ENCODE peak calls at places on chromosome 14, in nine cellular contexts. O is stomach; Y is neuronal stem cell; K is CD8-positive, alpha-beta T cell; X is lower lobe of right lung; P is psoas muscle; M is upper lobe of right lung; I is GM23248; E is ovary. D is an unnamed sample.

GRCh38 chr14:68292467-68293334 is 473.1 kb downstream of the RAD51B start:
- DNase-seq in O (no peak), Y (no peak), K (no peak), X (no peak), P (no peak), M (no peak), I (peak; percentile 54), E (peak; percentile 57), D (no peak)

GRCh38 chr14:41606249-41607118 is at the start of gene LRFN5:
- DNase-seq in O (no peak), Y (peak; percentile 54), K (no peak), X (no peak), P (peak; percentile 54), M (peak; percentile 59), I (peak; percentile 79), E (peak; percentile 34), D (peak; percentile 33)

GRCh38 chr14:67641480-67641879 is 21.8 kb downstream of the ARG2 start:
- DNase-seq in O (no peak), Y (no peak), K (no peak), X (no peak), P (no peak), M (no peak), I (no peak), E (no peak), D (no peak)

GRCh38 chr14:37580146-37580545 is 14.9 kb downstream of the FOXA1 start:
- DNase-seq in O (no peak), Y (no peak), K (no peak), X (no peak), P (no peak), M (no peak), I (no peak), E (no peak), D (no peak)

GRCh38 chr14:52703225-52703624 is 3.8 kb upstream of the PSMC6 start:
- DNase-seq in O (peak; percentile 70), Y (no peak), K (no peak), X (no peak), P (no peak), M (no peak), I (peak; percentile 99), E (no peak), D (peak; percentile 89)

GRCh38 chr14:104105822-104106470 is 20.4 kb downstream of the ASPG start:
- DNase-seq in O (peak; percentile 72), Y (no peak), K (no peak), X (no peak), P (peak; percentile 33), M (peak; percentile 61), I (no peak), E (peak; percentile 18), D (no peak)

GRCh38 chr14:104883681-104884361 is 18.8 kb downstream of the CEP170B start:
- DNase-seq in O (no peak), Y (no peak), K (no peak), X (peak; percentile 41), P (peak; percentile 44), M (no peak), I (no peak), E (peak; percentile 20), D (no peak)

GRCh38 chr14:97306785-97307246 is 509.6 kb downstream of the VRK1 start:
- DNase-seq in O (no peak), Y (no peak), K (no peak), X (no peak), P (no peak), M (no peak), I (no peak), E (no peak), D (no peak)

GRCh38 chr14:57008534-57008933 is 198.3 kb upstream of the OTX2 start:
- DNase-seq in O (no peak), Y (no peak), K (no peak), X (no peak), P (no peak), M (no peak), I (no peak), E (no peak), D (no peak)

GRCh38 chr14:35215110-35215872 is 76.9 kb upstream of the PSMA6 start:
- DNase-seq in O (no peak), Y (peak; percentile 30), K (no peak), X (no peak), P (no peak), M (no peak), I (peak; percentile 67), E (no peak), D (no peak)
- H3K4me3 ChIP-seq in O (no peak overlapping the region), Y (no peak overlapping the region), K (no peak overlapping the region), X (no peak overlapping the region), P (no peak overlapping the region), M (no peak overlapping the region), I (no peak overlapping the region), E (no peak overlapping the region), D (no peak overlapping the region)

GRCh38 chr14:105902131-105902898 is 375.9 kb downstream of the TMEM121 start:
- DNase-seq in O (no peak), Y (no peak), K (no peak), X (no peak), P (no peak), M (no peak), I (no peak), E (no peak), D (no peak)
- H3K9me3 ChIP-seq in O (no peaks in the 10 kb centered on the region), Y (peaks cover 45% of the 10 kb centered on the region), K (no peaks in the 10 kb centered on the region), X (no peaks in the 10 kb centered on the region), P (no peaks in the 10 kb centered on the region), M (no peaks in the 10 kb centered on the region), I (no peaks in the 10 kb centered on the region), E (no peaks in the 10 kb centered on the region), D (no peaks in the 10 kb centered on the region)

GRCh38 chr14:20934148-20934762 is 21.0 kb upstream of the RNASE2 start:
- DNase-seq in O (peak; percentile 36), Y (peak; percentile 46), K (peak; percentile 12), X (peak; percentile 71), P (peak; percentile 53), M (peak; percentile 70), I (peak; percentile 42), E (no peak), D (peak; percentile 22)

DNA sequence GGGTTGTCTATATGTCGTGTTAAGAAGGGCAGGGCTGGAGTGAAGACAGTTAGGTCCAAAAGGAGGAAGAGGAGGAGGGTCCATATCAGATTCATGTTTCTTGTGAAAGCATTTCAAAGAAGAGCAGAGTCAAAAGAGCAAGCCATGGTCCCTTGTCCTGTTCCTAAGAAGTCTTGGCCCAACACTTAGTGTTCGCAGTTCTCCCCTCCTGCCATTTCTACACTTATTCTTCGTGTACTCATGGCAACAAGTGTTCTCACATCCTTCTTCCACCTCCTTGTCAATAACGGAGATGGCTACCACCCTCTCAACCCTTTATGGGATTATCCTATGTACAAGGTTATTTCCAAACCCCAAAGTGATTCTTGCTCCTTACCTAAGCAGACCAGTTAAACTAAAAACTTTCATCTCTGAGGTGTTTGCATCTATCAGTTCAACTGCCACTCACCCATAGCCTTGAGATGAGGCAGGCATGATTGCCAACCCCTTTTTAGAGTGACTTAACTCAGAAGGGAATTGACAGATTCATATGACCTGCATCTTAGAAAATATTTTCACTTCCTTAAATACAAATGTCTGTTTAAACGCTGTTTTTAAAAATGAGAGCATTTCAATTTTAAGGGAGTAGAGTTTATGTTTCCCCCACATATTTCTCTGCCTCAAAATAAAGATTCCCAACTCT is 19.8 kb upstream of the RNASE2 start:
- DNase-seq in O (no peak), Y (no peak), K (no peak), X (no peak), P (no peak), M (no peak), I (no peak), E (no peak), D (no peak)
- H3K4me3 ChIP-seq in O (no peak overlapping the region), Y (no peak overlapping the region), K (no peak overlapping the region), X (no peak overlapping the region), P (no peak overlapping the region), M (no peak overlapping the region), I (no peak overlapping the region), E (no peak overlapping the region), D (no peak overlapping the region)

GRCh38 chr14:83860757-83861156 is 1669.2 kb upstream of the FLRT2 start:
- DNase-seq in O (no peak), Y (no peak), K (no peak), X (no peak), P (no peak), M (no peak), I (no peak), E (no peak), D (no peak)
- H3K9me3 ChIP-seq in O (no peaks in the 10 kb centered on the region), Y (no peaks in the 10 kb centered on the region), K (no peaks in the 10 kb centered on the region), X (no peaks in the 10 kb centered on the region), P (no peaks in the 10 kb centered on the region), M (no peaks in the 10 kb centered on the region), I (no peaks in the 10 kb centered on the region), E (no peaks in the 10 kb centered on the region), D (no peaks in the 10 kb centered on the region)

DNA sequence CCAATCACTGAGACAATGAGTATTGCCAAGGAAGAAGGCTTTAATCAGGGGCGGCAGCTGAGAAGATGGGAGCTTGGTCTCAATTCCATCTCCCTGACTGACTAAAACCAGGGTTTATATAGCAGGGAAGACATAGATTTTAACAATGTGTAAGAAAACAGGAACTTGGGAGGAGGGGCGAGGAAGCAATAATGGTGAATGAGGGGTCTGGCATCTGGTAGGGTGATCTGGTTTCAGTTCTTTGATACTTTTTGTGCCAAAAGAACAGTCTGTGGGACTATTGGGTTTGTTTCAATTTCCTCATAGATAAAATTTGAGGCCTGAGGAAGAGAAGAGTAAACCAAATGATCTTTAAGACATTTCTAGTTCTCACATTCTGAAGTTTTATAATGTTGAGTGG is 49.2 kb downstream of the FUT8 start:
- DNase-seq in O (no peak), Y (no peak), K (no peak), X (no peak), P (no peak), M (no peak), I (no peak), E (no peak), D (no peak)
- H3K4me3 ChIP-seq in O (no peak overlapping the region), Y (no peak overlapping the region), K (no peak overlapping the region), X (no peak overlapping the region), P (no peak overlapping the region), M (no peak overlapping the region), I (no peak overlapping the region), E (no peak overlapping the region), D (no peak overlapping the region)